ENCODE peak calls at places on chromosomes 7 and 10, in nine cellular contexts. B is HCT116, E is lower lobe of right lung, F is heart right ventricle, K is lung, X is colonic mucosa, G is fibroblast of lung, Q is mesendoderm, H is upper lobe of right lung. S is an unnamed sample.

GRCh38 chr7:80181411-80181810 is 46.8 kb downstream of the GNAI1 start:
- DNase-seq in B (no peak), E (no peak), F (no peak), K (no peak), X (no peak), G (no peak), Q (no peak), H (no peak), S (no peak)

GRCh38 chr10:119191881-119192280 is 13.3 kb upstream of the PRDX3 start:
- DNase-seq in B (peak; percentile 51), E (no peak), F (no peak), K (no peak), X (no peak), G (no peak), Q (peak; percentile 46), H (no peak), S (no peak)

GRCh38 chr7:100141554-100141949 is 7.2 kb upstream of the LAMTOR4 start:
- DNase-seq in B (no peak), E (no peak), F (no peak), K (no peak), X (peak; percentile 38), G (no peak), Q (no peak), H (no peak), S (no peak)

GRCh38 chr10:12708921-12709320 is 292.6 kb downstream of the CCDC3 start:
- DNase-seq in B (no peak), E (no peak), F (no peak), K (no peak), X (no peak), G (peak; percentile 84), Q (peak; percentile 31), H (no peak), S (no peak)

GRCh38 chr10:73874267-73875138 is at the start of gene CAMK2G:
- DNase-seq in B (no peak), E (peak; percentile 92), F (peak; percentile 87), K (peak; percentile 83), X (peak; percentile 87), G (peak; percentile 77), Q (peak; percentile 84), H (peak; percentile 93), S (peak; percentile 90)

GRCh38 chr10:7700577-7701125 is 2.5 kb upstream of the ITIH2 start:
- DNase-seq in B (no peak), E (no peak), F (no peak), K (no peak), X (no peak), G (peak; percentile 37), Q (no peak), H (no peak), S (no peak)

GRCh38 chr10:63173468-63174227 is 40.5 kb downstream of the NRBF2 start:
- DNase-seq in B (no peak), E (no peak), F (no peak), K (no peak), X (no peak), G (no peak), Q (no peak), H (no peak), S (no peak)

GRCh38 chr10:68406111-68406814 is 814 bp downstream of the RUFY2 start:
- DNase-seq in B (no peak), E (peak; percentile 70), F (peak; percentile 57), K (peak; percentile 48), X (peak; percentile 65), G (peak; percentile 66), Q (peak; percentile 69), H (peak; percentile 82), S (peak; percentile 78)

GRCh38 chr10:18401416-18402195 is 249.8 kb downstream of the NSUN6 start:
- DNase-seq in B (no peak), E (no peak), F (no peak), K (no peak), X (no peak), G (no peak), Q (no peak), H (no peak), S (no peak)

GRCh38 chr7:43771128-43771527 is 12.6 kb downstream of the BLVRA start:
- DNase-seq in B (no peak), E (no peak), F (no peak), K (no peak), X (no peak), G (no peak), Q (no peak), H (no peak), S (no peak)

GRCh38 chr7:80681272-80681885 is 42.9 kb downstream of the CD36 start:
- DNase-seq in B (peak; percentile 45), E (no peak), F (no peak), K (no peak), X (no peak), G (peak; percentile 23), Q (peak; percentile 7), H (no peak), S (peak; percentile 62)

GRCh38 chr10:69061305-69062161 is 26.4 kb upstream of the SRGN start:
- DNase-seq in B (no peak), E (peak; percentile 65), F (peak; percentile 52), K (peak; percentile 56), X (peak; percentile 38), G (peak; percentile 98), Q (no peak), H (peak; percentile 73), S (no peak)

GRCh38 chr7:150978136-150978789 is at the start of gene KCNH2:
- DNase-seq in B (no peak), E (no peak), F (peak; percentile 77), K (no peak), X (no peak), G (no peak), Q (peak; percentile 73), H (no peak), S (peak; percentile 90)

GRCh38 chr7:150979706-150980390 is 1.7 kb upstream of the KCNH2 start:
- DNase-seq in B (no peak), E (no peak), F (no peak), K (no peak), X (no peak), G (no peak), Q (no peak), H (no peak), S (peak; percentile 74)

GRCh38 chr7:150975536-150976285 is 2.4 kb downstream of the KCNH2 start:
- DNase-seq in B (no peak), E (no peak), F (no peak), K (no peak), X (peak; percentile 67), G (no peak), Q (no peak), H (no peak), S (no peak)

GRCh38 chr7:150976529-150977381 is 1.4 kb downstream of the KCNH2 start:
- DNase-seq in B (no peak), E (no peak), F (peak; percentile 65), K (no peak), X (no peak), G (no peak), Q (no peak), H (no peak), S (peak; percentile 45)

GRCh38 chr7:150977382-150978135 is 562 bp downstream of the KCNH2 start:
- DNase-seq in B (no peak), E (no peak), F (no peak), K (no peak), X (no peak), G (no peak), Q (no peak), H (no peak), S (no peak)
- H3K4me3 ChIP-seq in B (peak overlapping the region; percentile 75), E (peak overlapping the region; percentile 21), F (peak overlapping the region; percentile 53), K (no peak overlapping the region), X (no peak overlapping the region), G (no peak overlapping the region), Q (no peak overlapping the region), H (peak overlapping the region; percentile 23), S (peak overlapping the region; percentile 55)

GRCh38 chr7:6276911-6277408 is 4.5 kb upstream of the CYTH3 start:
- DNase-seq in B (no peak), E (no peak), F (no peak), K (no peak), X (no peak), G (peak; percentile 58), Q (no peak), H (peak; percentile 20), S (no peak)

GRCh38 chr7:6279937-6280336 is 7.5 kb upstream of the CYTH3 start:
- DNase-seq in B (no peak), E (no peak), F (no peak), K (no peak), X (no peak), G (no peak), Q (no peak), H (no peak), S (no peak)

GRCh38 chr7:6278749-6279310 is 6.4 kb upstream of the CYTH3 start:
- DNase-seq in B (no peak), E (no peak), F (no peak), K (no peak), X (no peak), G (peak; percentile 69), Q (no peak), H (no peak), S (no peak)

GRCh38 chr7:6277476-6277875 is 5.1 kb upstream of the CYTH3 start:
- DNase-seq in B (no peak), E (no peak), F (no peak), K (no peak), X (no peak), G (peak; percentile 67), Q (no peak), H (no peak), S (no peak)

DNA sequence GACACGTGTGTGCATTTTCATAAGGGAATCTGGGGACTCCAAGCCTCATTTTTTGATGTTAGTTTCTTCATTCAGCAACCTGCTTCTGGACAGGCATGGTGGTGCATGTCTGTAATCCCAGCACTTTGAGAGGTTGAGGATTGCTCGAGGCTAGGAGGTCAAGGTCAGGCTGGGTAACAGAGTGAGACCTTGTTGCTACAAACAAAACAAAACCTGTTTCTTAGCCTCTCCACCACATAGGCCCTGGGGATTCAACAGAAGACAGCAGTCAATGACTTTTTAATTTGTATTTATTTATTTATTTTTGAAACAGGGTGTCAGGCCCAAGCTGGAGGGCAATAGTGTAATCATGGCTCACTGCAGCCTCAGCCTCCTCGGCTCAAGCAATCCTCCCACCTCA is 6.9 kb upstream of the CYTH3 start:
- DNase-seq in B (no peak), E (no peak), F (no peak), K (no peak), X (no peak), G (no peak), Q (no peak), H (no peak), S (no peak)
- H3K27ac ChIP-seq in B (no peak overlapping the region), E (no peak overlapping the region), F (no peak overlapping the region), K (no peak overlapping the region), X (no peak overlapping the region), G (no peak overlapping the region), Q (no peak overlapping the region), H (no peak overlapping the region), S (no peak overlapping the region)

DNA sequence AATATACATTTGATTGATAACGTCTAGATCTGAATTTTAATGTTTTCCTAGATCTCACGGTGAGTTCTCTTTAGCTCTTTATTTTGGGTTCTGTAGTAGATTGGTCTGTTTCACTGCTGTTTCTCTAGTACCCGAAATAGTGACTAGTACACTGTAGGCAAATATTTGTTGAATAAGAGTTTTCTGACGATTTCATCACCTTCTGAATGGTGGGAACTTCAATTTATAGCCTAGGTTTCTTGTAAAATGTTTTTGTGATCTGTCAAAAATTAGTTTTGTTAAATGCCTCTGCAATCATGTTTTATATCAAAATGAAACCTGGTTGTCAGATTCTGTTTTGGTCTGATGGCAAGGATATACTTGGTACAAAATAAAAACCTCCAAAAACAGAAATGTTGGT is 10.2 kb downstream of the PDCD4 start:
- DNase-seq in B (no peak), E (no peak), F (no peak), K (no peak), X (no peak), G (no peak), Q (no peak), H (no peak), S (no peak)
- H3K4me1 ChIP-seq in B (no peaks in the 10 kb centered on the region), E (peaks cover 11% of the 10 kb centered on the region), F (peaks cover 16% of the 10 kb centered on the region), K (no peaks in the 10 kb centered on the region), X (peaks cover 5% of the 10 kb centered on the region), G (peaks cover 2% of the 10 kb centered on the region), Q (no peaks in the 10 kb centered on the region), H (peaks cover 3% of the 10 kb centered on the region), S (no peaks in the 10 kb centered on the region)

GRCh38 chr7:130338233-130338632 is 6.4 kb upstream of the CPA5 start:
- DNase-seq in B (no peak), E (no peak), F (no peak), K (no peak), X (no peak), G (no peak), Q (no peak), H (no peak), S (no peak)
- H3K4me3 ChIP-seq in B (no peak overlapping the region), E (no peak overlapping the region), F (no peak overlapping the region), K (no peak overlapping the region), X (no peak overlapping the region), G (no peak overlapping the region), Q (no peak overlapping the region), H (no peak overlapping the region), S (no peak overlapping the region)